ENCODE peak calls at places on chromosomes 12 and 14, in four cellular contexts. One of them, this sample, is unnamed.

GRCh38 chr14:100654814-100655795 is 67.9 kb upstream of the BEGAIN start:
- DNase-seq in SK-N-SH: peak; percentile 84
- DNase-seq in K562: peak; percentile 68
- DNase-seq in H1: peak; percentile 83
- DNase-seq in this sample: peak; percentile 76

GRCh38 chr12:122032570-122032969 is 10.9 kb downstream of the BCL7A start:
- DNase-seq in SK-N-SH: peak; percentile 8
- DNase-seq in K562: no peak
- DNase-seq in H1: no peak
- DNase-seq in this sample: no peak

GRCh38 chr12:6377667-6377994 is 2.3 kb upstream of the SCNN1A start:
- DNase-seq in SK-N-SH: no peak
- DNase-seq in K562: no peak
- DNase-seq in H1: no peak
- DNase-seq in this sample: no peak

GRCh38 chr12:116977465-116978380 is 67.0 kb downstream of the FBXW8 start:
- DNase-seq in SK-N-SH: no peak
- DNase-seq in K562: no peak
- DNase-seq in H1: no peak
- DNase-seq in this sample: no peak

GRCh38 chr12:69440016-69440415 is 30.2 kb upstream of the FRS2 start:
- DNase-seq in SK-N-SH: no peak
- DNase-seq in K562: no peak
- DNase-seq in H1: no peak
- DNase-seq in this sample: no peak

GRCh38 chr12:11714626-11715025 is 65.2 kb downstream of the ETV6 start:
- DNase-seq in SK-N-SH: no peak
- DNase-seq in K562: no peak
- DNase-seq in H1: no peak
- DNase-seq in this sample: no peak

GRCh38 chr14:103628684-103629502 is at the start of gene KLC1:
- DNase-seq in SK-N-SH: peak; percentile 97
- DNase-seq in K562: peak; percentile 84
- DNase-seq in H1: peak; percentile 98
- DNase-seq in this sample: peak; percentile 77

GRCh38 chr12:63989301-63989845 is 144.9 kb downstream of the SRGAP1 start:
- DNase-seq in SK-N-SH: no peak
- DNase-seq in K562: no peak
- DNase-seq in H1: no peak
- DNase-seq in this sample: no peak

GRCh38 chr12:55142896-55143870 is 17.0 kb downstream of the OR9K2 start:
- DNase-seq in SK-N-SH: peak; percentile 18
- DNase-seq in K562: peak; percentile 56
- DNase-seq in H1: peak; percentile 61
- DNase-seq in this sample: peak; percentile 63

GRCh38 chr12:114316076-114316475 is 89.9 kb downstream of the TBX5 start:
- DNase-seq in SK-N-SH: no peak
- DNase-seq in K562: no peak
- DNase-seq in H1: no peak
- DNase-seq in this sample: no peak

GRCh38 chr14:83379371-83379770 is 1845.7 kb upstream of the SEL1L start:
- DNase-seq in SK-N-SH: no peak
- DNase-seq in K562: no peak
- DNase-seq in H1: no peak
- DNase-seq in this sample: no peak

GRCh38 chr12:62772556-62772955 is 162.4 kb downstream of the PPM1H start:
- DNase-seq in SK-N-SH: no peak
- DNase-seq in K562: no peak
- DNase-seq in H1: no peak
- DNase-seq in this sample: no peak

GRCh38 chr14:100609331-100609870 is 22.2 kb upstream of the BEGAIN start:
- DNase-seq in SK-N-SH: peak; percentile 30
- DNase-seq in K562: no peak
- DNase-seq in H1: no peak
- DNase-seq in this sample: no peak

GRCh38 chr12:94832780-94833760 is 170.4 kb downstream of the NDUFA12 start:
- DNase-seq in SK-N-SH: no peak
- DNase-seq in K562: no peak
- DNase-seq in H1: peak; percentile 58
- DNase-seq in this sample: peak; percentile 48

GRCh38 chr12:25957898-25958253 is 606 bp upstream of the RASSF8 start:
- DNase-seq in SK-N-SH: no peak
- DNase-seq in K562: no peak
- DNase-seq in H1: no peak
- DNase-seq in this sample: no peak

GRCh38 chr14:71720978-71721624 is 211.1 kb upstream of the RGS6 start:
- DNase-seq in SK-N-SH: peak; percentile 32
- DNase-seq in K562: peak; percentile 37
- DNase-seq in H1: peak; percentile 64
- DNase-seq in this sample: peak; percentile 61

GRCh38 chr14:64761441-64762043 is 57.3 kb downstream of the PLEKHG3 start:
- DNase-seq in SK-N-SH: no peak
- DNase-seq in K562: no peak
- DNase-seq in H1: no peak
- DNase-seq in this sample: no peak

DNA sequence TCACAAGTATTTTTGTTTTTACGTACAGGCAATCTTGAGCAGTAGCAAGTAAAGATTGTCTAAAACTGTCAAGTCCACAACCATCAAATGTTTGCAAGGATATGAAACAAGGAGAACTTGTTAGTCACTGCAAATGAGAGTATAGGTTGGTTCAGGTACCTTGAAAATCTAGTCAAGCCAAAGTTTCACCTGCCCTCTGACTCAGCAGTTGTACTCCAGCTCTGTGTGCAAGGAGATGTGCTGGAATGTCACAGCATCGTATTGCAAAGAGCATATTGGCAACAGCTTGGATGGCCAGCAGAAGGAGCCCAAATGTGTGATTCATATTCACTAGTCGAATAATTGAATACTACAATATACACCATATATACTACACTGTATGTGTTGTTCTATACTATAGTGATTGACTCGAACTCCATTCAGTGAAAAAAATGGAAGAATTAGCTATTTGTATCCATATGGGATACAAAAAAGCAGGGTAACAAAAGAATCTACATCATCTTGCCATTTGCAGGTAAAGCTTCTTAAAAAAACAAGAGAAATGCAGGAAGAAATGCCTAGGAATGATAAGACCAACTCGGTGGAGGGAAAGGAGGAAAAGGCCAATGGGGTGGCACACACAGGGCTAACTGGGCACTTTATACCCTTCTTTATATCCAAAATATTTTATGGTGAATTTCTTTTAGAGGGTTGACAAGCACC is 44.0 kb downstream of the EID3 start:
- DNase-seq in SK-N-SH: no peak
- DNase-seq in K562: no peak
- DNase-seq in H1: no peak
- DNase-seq in this sample: no peak
- TF ChIP-seq TEAD4 in SK-N-SH: no peak
- TF ChIP-seq TEAD4 in K562: no peak
- TF ChIP-seq TEAD4 in H1: no peak
- TF ChIP-seq TEAD4 in this sample: no peak

GRCh38 chr14:49882826-49883694 is 9.8 kb upstream of the ARF6 start:
- DNase-seq in SK-N-SH: no peak
- DNase-seq in K562: no peak
- DNase-seq in H1: peak; percentile 42
- DNase-seq in this sample: no peak
- TF ChIP-seq TEAD4 in SK-N-SH: no peak
- TF ChIP-seq TEAD4 in K562: no peak
- TF ChIP-seq TEAD4 in H1: no peak
- TF ChIP-seq TEAD4 in this sample: no peak

DNA sequence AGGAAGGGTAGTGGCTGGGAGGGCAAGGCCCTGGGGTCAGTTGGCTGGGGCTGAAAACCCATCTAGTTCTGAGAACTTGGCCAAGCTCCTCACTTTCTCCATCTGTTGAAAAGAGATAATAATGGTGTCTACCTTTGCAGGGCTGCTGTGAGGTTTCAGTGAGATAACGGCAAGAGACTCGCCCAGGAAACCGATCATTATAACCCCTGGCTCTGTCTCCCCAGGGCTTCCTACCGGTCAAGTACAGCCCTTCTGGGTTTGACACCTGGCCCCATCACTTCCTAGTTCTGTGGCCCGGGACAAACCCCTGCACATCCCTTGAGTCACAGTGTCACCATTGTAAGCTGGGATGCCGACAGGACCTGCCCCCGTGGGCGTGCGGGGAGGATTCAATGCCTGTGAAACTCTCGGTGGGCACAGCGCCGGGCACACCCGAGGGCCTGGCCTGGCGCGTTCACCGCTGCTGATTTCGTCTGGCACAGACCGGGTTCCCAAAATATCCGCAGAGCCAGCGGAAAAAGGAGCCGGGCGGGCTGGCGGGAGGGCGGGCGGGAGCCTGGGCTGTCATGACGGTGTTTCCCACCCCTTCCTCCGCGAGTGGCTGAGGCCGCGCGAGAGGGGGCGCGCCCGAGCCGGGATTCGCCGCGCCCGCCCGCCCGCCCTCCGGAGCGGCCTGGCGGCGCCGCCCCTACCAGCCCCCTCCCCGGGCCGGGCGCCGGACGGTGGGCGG is 4.5 kb downstream of the KMT5A start:
- DNase-seq in SK-N-SH: peak; percentile 98
- DNase-seq in K562: peak; percentile 86
- DNase-seq in H1: peak; percentile 64
- DNase-seq in this sample: peak; percentile 62
- TF ChIP-seq TEAD4 in SK-N-SH: no peak
- TF ChIP-seq TEAD4 in K562: no peak
- TF ChIP-seq TEAD4 in H1: no peak
- TF ChIP-seq TEAD4 in this sample: no peak

GRCh38 chr12:47082963-47083621 is 3.3 kb upstream of the AMIGO2 start:
- DNase-seq in SK-N-SH: no peak
- DNase-seq in K562: no peak
- DNase-seq in H1: no peak
- DNase-seq in this sample: no peak

GRCh38 chr12:47084172-47084571 is 4.4 kb upstream of the AMIGO2 start:
- DNase-seq in SK-N-SH: no peak
- DNase-seq in K562: no peak
- DNase-seq in H1: no peak
- DNase-seq in this sample: no peak

GRCh38 chr12:47088021-47088944 is 8.5 kb upstream of the AMIGO2 start:
- DNase-seq in SK-N-SH: no peak
- DNase-seq in K562: no peak
- DNase-seq in H1: no peak
- DNase-seq in this sample: no peak

GRCh38 chr12:47087088-47087688 is 7.4 kb upstream of the AMIGO2 start:
- DNase-seq in SK-N-SH: no peak
- DNase-seq in K562: no peak
- DNase-seq in H1: no peak
- DNase-seq in this sample: no peak

DNA sequence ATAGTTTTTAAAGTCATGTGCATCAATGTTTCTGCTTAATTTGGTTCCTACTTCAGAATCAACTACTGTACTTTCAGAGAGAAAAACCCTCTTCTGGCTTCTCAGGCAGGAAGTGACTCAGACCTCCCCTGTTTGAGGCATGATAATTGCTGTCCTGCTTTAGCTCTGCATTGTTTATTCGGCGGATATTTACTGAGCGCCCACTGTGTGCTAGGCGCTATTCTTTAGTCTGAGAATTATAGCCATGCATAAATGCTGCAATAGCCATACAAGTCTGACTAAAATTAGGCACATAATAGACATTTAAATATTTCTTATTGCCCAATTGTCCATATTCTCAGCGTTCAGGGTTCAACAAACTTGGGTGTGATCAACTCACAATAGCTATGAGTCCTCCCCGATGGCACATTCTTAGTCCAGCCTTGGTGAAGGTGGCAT is 6.1 kb upstream of the AMIGO2 start:
- DNase-seq in SK-N-SH: no peak
- DNase-seq in K562: no peak
- DNase-seq in H1: no peak
- DNase-seq in this sample: no peak
- TF ChIP-seq TEAD4 in SK-N-SH: no peak
- TF ChIP-seq TEAD4 in K562: no peak
- TF ChIP-seq TEAD4 in H1: no peak
- TF ChIP-seq TEAD4 in this sample: no peak

DNA sequence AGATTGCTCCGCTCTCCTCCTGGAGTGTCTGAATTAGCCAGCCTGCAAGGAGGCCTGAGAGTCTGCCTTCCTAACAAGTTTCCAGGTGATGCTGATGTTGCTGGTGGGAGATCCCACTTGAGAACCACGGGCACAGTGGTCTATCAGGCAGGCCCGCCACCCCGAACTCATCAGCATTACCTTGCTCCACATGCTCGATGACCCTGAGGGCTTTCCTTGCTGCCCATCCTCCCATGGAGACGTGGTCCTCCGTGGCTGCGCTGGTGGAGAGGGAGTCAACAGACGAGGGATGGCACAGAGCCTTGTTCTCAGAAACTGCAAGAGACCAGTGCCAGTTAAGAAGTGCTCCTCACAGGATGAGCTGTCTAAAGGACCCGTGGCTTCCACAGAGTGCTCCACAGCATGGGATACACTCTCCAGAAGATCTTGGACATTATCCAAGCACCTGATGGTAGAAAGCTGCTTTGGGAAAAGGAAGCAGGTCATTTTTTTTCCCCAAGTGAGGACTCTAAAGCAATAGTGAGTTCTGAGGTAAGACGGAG is 18.3 kb downstream of the HAL start:
- DNase-seq in SK-N-SH: no peak
- DNase-seq in K562: no peak
- DNase-seq in H1: no peak
- DNase-seq in this sample: no peak
- TF ChIP-seq TEAD4 in SK-N-SH: no peak
- TF ChIP-seq TEAD4 in K562: no peak
- TF ChIP-seq TEAD4 in H1: no peak
- TF ChIP-seq TEAD4 in this sample: no peak

GRCh38 chr12:46985816-46986215 is 93.6 kb upstream of the PCED1B start:
- DNase-seq in SK-N-SH: no peak
- DNase-seq in K562: no peak
- DNase-seq in H1: no peak
- DNase-seq in this sample: no peak
- TF ChIP-seq TEAD4 in SK-N-SH: no peak
- TF ChIP-seq TEAD4 in K562: no peak
- TF ChIP-seq TEAD4 in H1: no peak
- TF ChIP-seq TEAD4 in this sample: no peak

GRCh38 chr12:98136544-98136943 is 378.8 kb upstream of the TMPO start:
- DNase-seq in SK-N-SH: no peak
- DNase-seq in K562: no peak
- DNase-seq in H1: no peak
- DNase-seq in this sample: no peak
- TF ChIP-seq TEAD4 in SK-N-SH: no peak
- TF ChIP-seq TEAD4 in K562: no peak
- TF ChIP-seq TEAD4 in H1: no peak
- TF ChIP-seq TEAD4 in this sample: no peak

GRCh38 chr14:58560208-58560607 is 77.6 kb upstream of the DACT1 start:
- DNase-seq in SK-N-SH: no peak
- DNase-seq in K562: no peak
- DNase-seq in H1: no peak
- DNase-seq in this sample: no peak

GRCh38 chr14:58557242-58557641 is 80.5 kb upstream of the DACT1 start:
- DNase-seq in SK-N-SH: no peak
- DNase-seq in K562: no peak
- DNase-seq in H1: no peak
- DNase-seq in this sample: no peak

DNA sequence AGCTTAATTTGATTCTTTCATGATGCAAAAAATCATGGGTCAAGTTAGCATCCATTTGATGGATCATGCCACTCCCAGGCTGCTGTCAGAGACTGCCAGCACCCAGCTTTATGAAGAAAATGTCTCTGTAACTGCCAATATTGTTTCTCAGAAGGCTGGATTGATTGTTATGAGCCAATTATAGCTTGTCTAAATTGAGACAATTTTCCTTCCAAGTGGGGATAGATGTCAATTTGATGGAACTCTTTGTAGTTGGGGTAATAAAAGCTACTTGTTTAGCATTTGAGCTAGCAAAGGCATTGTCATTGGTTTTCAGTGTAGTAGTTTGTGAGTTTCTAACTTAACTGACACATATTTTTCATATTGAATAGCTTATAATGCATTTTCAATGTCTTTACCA is 82.1 kb upstream of the DACT1 start:
- DNase-seq in SK-N-SH: no peak
- DNase-seq in K562: no peak
- DNase-seq in H1: no peak
- DNase-seq in this sample: no peak
- TF ChIP-seq TEAD4 in SK-N-SH: no peak
- TF ChIP-seq TEAD4 in K562: no peak
- TF ChIP-seq TEAD4 in H1: no peak
- TF ChIP-seq TEAD4 in this sample: no peak